ENCODE peak calls at places on chromosomes 1 and 21, in seven cellular contexts. One of them, this sample, is unnamed.

GRCh38 chr1:39379187-39379586 is 112.2 kb upstream of the BMP8A start:
- DNase-seq in SW480: no peak
- DNase-seq in AG04450: no peak
- DNase-seq in sigmoid colon: no peak
- DNase-seq in MV-4-11: peak
- DNase-seq in T-cell: no peak
- DNase-seq in ACHN: no peak
- DNase-seq in this sample: no peak

GRCh38 chr1:209899948-209900347 is 38.1 kb upstream of the SYT14 start:
- DNase-seq in T-cell: no peak
- DNase-seq in sigmoid colon: no peak
- DNase-seq in ACHN: peak
- DNase-seq in MV-4-11: no peak
- DNase-seq in AG04450: no peak
- DNase-seq in SW480: no peak
- DNase-seq in this sample: peak

GRCh38 chr1:28981170-28981569 is 66.8 kb downstream of the EPB41 start:
- DNase-seq in sigmoid colon: no peak
- DNase-seq in MV-4-11: peak
- DNase-seq in SW480: no peak
- DNase-seq in AG04450: no peak
- DNase-seq in T-cell: no peak
- DNase-seq in ACHN: no peak
- DNase-seq in this sample: no peak

GRCh38 chr1:74733616-74734484 is 898 bp downstream of the TYW3 start:
- DNase-seq in sigmoid colon: no peak
- DNase-seq in MV-4-11: peak
- DNase-seq in AG04450: peak
- DNase-seq in T-cell: peak
- DNase-seq in ACHN: peak
- DNase-seq in SW480: peak
- DNase-seq in this sample: peak

GRCh38 chr21:45865106-45865835 is 116.3 kb upstream of the COL6A1 start:
- DNase-seq in MV-4-11: no peak
- DNase-seq in ACHN: no peak
- DNase-seq in SW480: peak
- DNase-seq in AG04450: peak
- DNase-seq in sigmoid colon: no peak
- DNase-seq in T-cell: no peak
- DNase-seq in this sample: no peak

GRCh38 chr1:57843760-57844159 is 419.9 kb upstream of the DAB1 start:
- DNase-seq in ACHN: no peak
- DNase-seq in SW480: no peak
- DNase-seq in MV-4-11: no peak
- DNase-seq in AG04450: no peak
- DNase-seq in T-cell: no peak
- DNase-seq in sigmoid colon: no peak
- DNase-seq in this sample: no peak

GRCh38 chr1:59355361-59355760 is 58.5 kb downstream of the FGGY start:
- DNase-seq in T-cell: no peak
- DNase-seq in MV-4-11: no peak
- DNase-seq in ACHN: no peak
- DNase-seq in AG04450: no peak
- DNase-seq in SW480: no peak
- DNase-seq in sigmoid colon: no peak
- DNase-seq in this sample: no peak

GRCh38 chr1:15201221-15201620 is 45.8 kb upstream of the FHAD1 start:
- DNase-seq in MV-4-11: no peak
- DNase-seq in ACHN: no peak
- DNase-seq in SW480: no peak
- DNase-seq in T-cell: no peak
- DNase-seq in AG04450: no peak
- DNase-seq in sigmoid colon: no peak
- DNase-seq in this sample: no peak

GRCh38 chr21:36065497-36066036 is 4.3 kb upstream of the CBR1 start:
- DNase-seq in SW480: peak
- DNase-seq in T-cell: no peak
- DNase-seq in MV-4-11: peak
- DNase-seq in ACHN: no peak
- DNase-seq in sigmoid colon: no peak
- DNase-seq in AG04450: no peak
- DNase-seq in this sample: peak

GRCh38 chr1:41448831-41449230 is 35.7 kb downstream of the EDN2 start:
- DNase-seq in AG04450: no peak
- DNase-seq in sigmoid colon: no peak
- DNase-seq in ACHN: no peak
- DNase-seq in MV-4-11: no peak
- DNase-seq in SW480: no peak
- DNase-seq in T-cell: no peak
- DNase-seq in this sample: no peak

GRCh38 chr1:212450331-212450881 is 17.7 kb downstream of the NENF start:
- DNase-seq in sigmoid colon: peak
- DNase-seq in SW480: no peak
- DNase-seq in T-cell: no peak
- DNase-seq in MV-4-11: no peak
- DNase-seq in ACHN: peak
- DNase-seq in AG04450: no peak
- DNase-seq in this sample: no peak

GRCh38 chr1:235720544-235720943 is 71.0 kb upstream of the GNG4 start:
- DNase-seq in AG04450: no peak
- DNase-seq in MV-4-11: no peak
- DNase-seq in ACHN: no peak
- DNase-seq in sigmoid colon: no peak
- DNase-seq in SW480: no peak
- DNase-seq in T-cell: no peak
- DNase-seq in this sample: no peak

GRCh38 chr1:22793647-22794046 is 83.0 kb downstream of the EPHB2 start:
- DNase-seq in MV-4-11: no peak
- DNase-seq in sigmoid colon: no peak
- DNase-seq in SW480: no peak
- DNase-seq in ACHN: no peak
- DNase-seq in AG04450: no peak
- DNase-seq in T-cell: no peak
- DNase-seq in this sample: no peak

GRCh38 chr1:228894442-228894989 is 159.2 kb downstream of the RHOU start:
- DNase-seq in ACHN: no peak
- DNase-seq in MV-4-11: no peak
- DNase-seq in SW480: no peak
- DNase-seq in AG04450: no peak
- DNase-seq in T-cell: no peak
- DNase-seq in sigmoid colon: no peak
- DNase-seq in this sample: no peak